ENCODE peak calls at places on chromosome 7, in five cellular contexts. E, J, S, O and U are unnamed samples.

GRCh38 chr7:34064511-34065158 is 159.3 kb downstream of the BMPER start:
- DNase-seq in E (no peak), J (peak; percentile 54), S (no peak), O (no peak), U (no peak)

GRCh38 chr7:37815969-37816371 is 32.4 kb upstream of the NME8 start:
- DNase-seq in E (peak; percentile 20), J (no peak), S (no peak), O (no peak), U (no peak)

GRCh38 chr7:81256991-81257390 is 338.1 kb upstream of the SEMA3C start:
- DNase-seq in E (no peak), J (peak; percentile 44), S (no peak), O (no peak), U (no peak)

GRCh38 chr7:92595281-92595680 is 5.1 kb upstream of the FAM133B start:
- DNase-seq in E (no peak), J (no peak), S (no peak), O (no peak), U (no peak)

GRCh38 chr7:27774717-27775328 is 34.9 kb downstream of the TAX1BP1 start:
- DNase-seq in E (peak; percentile 50), J (peak; percentile 71), S (no peak), O (no peak), U (no peak)

GRCh38 chr7:124536156-124536762 is 229.3 kb downstream of the GPR37 start:
- DNase-seq in E (no peak), J (peak; percentile 74), S (no peak), O (no peak), U (no peak)

GRCh38 chr7:69610675-69611037 is 12.4 kb downstream of the AUTS2 start:
- DNase-seq in E (no peak), J (no peak), S (no peak), O (no peak), U (no peak)

GRCh38 chr7:150986099-150986512 is 4.7 kb upstream of the NOS3 start:
- DNase-seq in E (peak; percentile 84), J (peak; percentile 57), S (no peak), O (peak; percentile 77), U (no peak)

DNA sequence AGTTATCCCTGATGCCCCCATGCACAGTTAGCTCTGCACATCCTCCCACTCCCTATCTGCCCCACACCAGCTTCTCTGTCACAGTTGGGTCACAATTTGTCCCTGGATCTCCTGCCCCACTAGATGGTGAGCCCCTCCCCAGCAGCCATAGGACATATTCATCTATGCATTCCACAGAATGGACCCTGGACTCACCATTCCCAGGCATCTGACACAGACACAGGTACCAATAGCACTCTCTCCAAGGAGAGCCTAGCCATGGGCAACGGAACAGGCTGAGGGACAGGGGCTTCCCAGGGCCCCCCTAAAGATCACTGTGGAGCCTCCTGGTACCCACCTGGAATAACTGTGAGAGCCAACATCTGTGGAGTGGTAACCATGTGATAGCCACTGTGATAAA is 34.7 kb upstream of the EEPD1 start:
- DNase-seq in E (no peak), J (no peak), S (no peak), O (no peak), U (no peak)
- H3K4me1 ChIP-seq in E (peaks cover 15% of the 10 kb centered on the region), J (peaks cover 27% of the 10 kb centered on the region), S (peaks cover 57% of the 10 kb centered on the region), O (no peaks in the 10 kb centered on the region), U (peaks cover 48% of the 10 kb centered on the region)

DNA sequence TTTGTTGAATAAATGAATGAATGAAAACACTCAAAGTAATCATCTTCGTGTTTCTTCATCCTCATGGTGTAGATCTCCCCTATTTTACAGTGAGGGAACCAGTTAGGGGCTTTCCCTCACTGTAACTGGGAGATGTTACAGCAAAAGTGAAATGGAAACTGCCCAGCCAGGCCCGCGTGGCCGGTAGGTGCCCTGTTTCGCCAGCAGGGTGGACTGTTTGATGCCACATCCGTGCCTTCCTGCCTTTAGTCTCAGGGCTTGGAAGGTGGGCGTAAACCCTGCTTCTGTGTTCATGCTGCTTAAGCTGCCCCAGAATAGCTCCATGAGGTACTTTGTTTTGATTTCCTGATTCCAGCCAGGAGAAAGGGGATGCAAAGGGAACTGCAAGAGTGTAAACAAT is 268.8 kb downstream of the PLXNA4 start:
- DNase-seq in E (no peak), J (no peak), S (no peak), O (no peak), U (no peak)
- TF ChIP-seq CTCF in E (no peak), J (no peak), S (no peak), O (peak; percentile 48), U (no peak)

DNA sequence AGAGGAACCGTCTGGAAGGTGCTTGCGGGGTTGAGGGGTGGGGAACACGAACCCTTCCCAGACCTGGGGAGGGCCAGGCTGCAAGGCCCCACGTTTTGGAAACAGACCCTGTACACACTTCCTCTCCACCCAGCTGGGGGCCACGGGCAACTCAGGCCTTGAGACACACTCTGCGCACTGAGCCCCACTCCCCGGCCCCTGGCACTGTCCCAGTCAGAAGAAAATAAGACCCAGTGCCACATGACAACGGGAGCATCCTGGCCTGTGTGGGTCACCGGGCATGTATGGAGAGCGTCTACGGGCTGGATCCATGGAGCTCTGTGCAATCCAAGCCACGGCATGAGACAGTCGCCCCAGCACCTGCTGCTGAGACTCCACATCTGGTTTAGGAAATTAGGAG is 63.7 kb downstream of the CARD11 start:
- DNase-seq in E (no peak), J (no peak), S (no peak), O (no peak), U (no peak)
- H3K4me1 ChIP-seq in E (no peaks in the 10 kb centered on the region), J (no peaks in the 10 kb centered on the region), S (no peaks in the 10 kb centered on the region), O (no peaks in the 10 kb centered on the region), U (no peaks in the 10 kb centered on the region)

GRCh38 chr7:24881622-24882021 is 98.4 kb downstream of the OSBPL3 start:
- DNase-seq in E (no peak), J (no peak), S (no peak), O (peak; percentile 41), U (no peak)
- TF ChIP-seq CTCF in E (no peak), J (no peak), S (no peak), O (peak; percentile 55), U (no peak)

GRCh38 chr7:6227294-6227846 is 45.1 kb downstream of the CYTH3 start:
- DNase-seq in E (peak; percentile 47), J (peak; percentile 72), S (no peak), O (no peak), U (no peak)
- H3K4me1 ChIP-seq in E (peaks cover 27% of the 10 kb centered on the region), J (peaks cover 16% of the 10 kb centered on the region), S (peaks cover 49% of the 10 kb centered on the region), O (no peaks in the 10 kb centered on the region), U (peaks cover 9% of the 10 kb centered on the region)